ENCODE peak calls at places on chromosomes 16 and 17, in nine cellular contexts. One of them, this sample, is unnamed.
A peak's percentile ranks its signal among the peaks of the same experiment; 100 is the strongest.

GRCh38 chr16:17160285-17160854 is 310.4 kb downstream of the XYLT1 start:
- DNase-seq in esophagus squamous epithelium: no peak
- DNase-seq in omental fat pad: no peak
- DNase-seq in fibroblast of the aortic adventitia: no peak
- DNase-seq in mesothelial cell of epicardium: no peak
- DNase-seq in WTC11: no peak
- DNase-seq in type B pancreatic cell: no peak
- DNase-seq in BJ: no peak
- DNase-seq in tibial nerve: no peak
- DNase-seq in this sample: no peak

GRCh38 chr17:81206166-81206565 is 16.6 kb downstream of the CEP131 start:
- DNase-seq in type B pancreatic cell: no peak
- DNase-seq in WTC11: no peak
- DNase-seq in esophagus squamous epithelium: no peak
- DNase-seq in tibial nerve: no peak
- DNase-seq in omental fat pad: no peak
- DNase-seq in fibroblast of the aortic adventitia: no peak
- DNase-seq in BJ: no peak
- DNase-seq in mesothelial cell of epicardium: no peak
- DNase-seq in this sample: no peak

GRCh38 chr16:30741461-30741914 is 6.7 kb upstream of the PHKG2 start:
- DNase-seq in omental fat pad: no peak
- DNase-seq in BJ: peak; percentile 38
- DNase-seq in WTC11: no peak
- DNase-seq in type B pancreatic cell: no peak
- DNase-seq in mesothelial cell of epicardium: no peak
- DNase-seq in fibroblast of the aortic adventitia: peak; percentile 83
- DNase-seq in tibial nerve: no peak
- DNase-seq in esophagus squamous epithelium: no peak
- DNase-seq in this sample: no peak

GRCh38 chr17:43952724-43953666 is 745 bp downstream of the PYY start:
- DNase-seq in fibroblast of the aortic adventitia: no peak
- DNase-seq in esophagus squamous epithelium: no peak
- DNase-seq in WTC11: peak; percentile 87
- DNase-seq in tibial nerve: no peak
- DNase-seq in type B pancreatic cell: no peak
- DNase-seq in omental fat pad: no peak
- DNase-seq in BJ: no peak
- DNase-seq in mesothelial cell of epicardium: no peak
- DNase-seq in this sample: no peak

GRCh38 chr17:64499805-64500486 is 3.1 kb upstream of the POLG2 start:
- DNase-seq in BJ: no peak
- DNase-seq in mesothelial cell of epicardium: no peak
- DNase-seq in type B pancreatic cell: no peak
- DNase-seq in WTC11: no peak
- DNase-seq in omental fat pad: no peak
- DNase-seq in esophagus squamous epithelium: no peak
- DNase-seq in fibroblast of the aortic adventitia: no peak
- DNase-seq in tibial nerve: no peak
- DNase-seq in this sample: no peak

GRCh38 chr16:65572156-65572555 is 450.3 kb upstream of the CDH11 start:
- DNase-seq in tibial nerve: no peak
- DNase-seq in esophagus squamous epithelium: no peak
- DNase-seq in omental fat pad: no peak
- DNase-seq in mesothelial cell of epicardium: no peak
- DNase-seq in type B pancreatic cell: no peak
- DNase-seq in WTC11: no peak
- DNase-seq in fibroblast of the aortic adventitia: peak; percentile 77
- DNase-seq in BJ: peak; percentile 77
- DNase-seq in this sample: no peak

GRCh38 chr17:77324227-77324626 is 183.5 kb downstream of the SEC14L1 start:
- DNase-seq in mesothelial cell of epicardium: no peak
- DNase-seq in esophagus squamous epithelium: no peak
- DNase-seq in fibroblast of the aortic adventitia: no peak
- DNase-seq in type B pancreatic cell: peak; percentile 56
- DNase-seq in WTC11: peak; percentile 6
- DNase-seq in tibial nerve: peak; percentile 6
- DNase-seq in BJ: no peak
- DNase-seq in omental fat pad: peak; percentile 9
- DNase-seq in this sample: no peak

GRCh38 chr17:65055280-65055707 is 1.2 kb downstream of the GNA13 start:
- DNase-seq in esophagus squamous epithelium: no peak
- DNase-seq in tibial nerve: no peak
- DNase-seq in omental fat pad: no peak
- DNase-seq in mesothelial cell of epicardium: no peak
- DNase-seq in BJ: no peak
- DNase-seq in WTC11: no peak
- DNase-seq in type B pancreatic cell: no peak
- DNase-seq in fibroblast of the aortic adventitia: no peak
- DNase-seq in this sample: no peak

GRCh38 chr16:50547340-50547865 is 793 bp upstream of the NKD1 start:
- DNase-seq in type B pancreatic cell: no peak
- DNase-seq in esophagus squamous epithelium: no peak
- DNase-seq in mesothelial cell of epicardium: no peak
- DNase-seq in omental fat pad: no peak
- DNase-seq in fibroblast of the aortic adventitia: no peak
- DNase-seq in WTC11: peak; percentile 62
- DNase-seq in BJ: no peak
- DNase-seq in tibial nerve: no peak
- DNase-seq in this sample: peak; percentile 64

GRCh38 chr16:82082543-82083244 is 47.6 kb downstream of the HSD17B2 start:
- DNase-seq in omental fat pad: no peak
- DNase-seq in BJ: no peak
- DNase-seq in tibial nerve: no peak
- DNase-seq in type B pancreatic cell: no peak
- DNase-seq in mesothelial cell of epicardium: no peak
- DNase-seq in esophagus squamous epithelium: no peak
- DNase-seq in WTC11: no peak
- DNase-seq in fibroblast of the aortic adventitia: peak; percentile 15
- DNase-seq in this sample: no peak

GRCh38 chr17:81234940-81235821 is 3.7 kb downstream of the TEPSIN start:
- DNase-seq in BJ: no peak
- DNase-seq in omental fat pad: no peak
- DNase-seq in mesothelial cell of epicardium: no peak
- DNase-seq in tibial nerve: no peak
- DNase-seq in fibroblast of the aortic adventitia: no peak
- DNase-seq in type B pancreatic cell: no peak
- DNase-seq in WTC11: no peak
- DNase-seq in esophagus squamous epithelium: no peak
- DNase-seq in this sample: no peak

GRCh38 chr17:67050476-67051154 is 6.3 kb downstream of the CACNG1 start:
- DNase-seq in mesothelial cell of epicardium: no peak
- DNase-seq in type B pancreatic cell: no peak
- DNase-seq in tibial nerve: no peak
- DNase-seq in BJ: no peak
- DNase-seq in esophagus squamous epithelium: no peak
- DNase-seq in omental fat pad: no peak
- DNase-seq in WTC11: no peak
- DNase-seq in fibroblast of the aortic adventitia: no peak
- DNase-seq in this sample: no peak

GRCh38 chr16:73794936-73795335 is 501.7 kb upstream of the PSMD7 start:
- DNase-seq in WTC11: no peak
- DNase-seq in mesothelial cell of epicardium: no peak
- DNase-seq in fibroblast of the aortic adventitia: no peak
- DNase-seq in tibial nerve: no peak
- DNase-seq in omental fat pad: no peak
- DNase-seq in BJ: no peak
- DNase-seq in esophagus squamous epithelium: no peak
- DNase-seq in type B pancreatic cell: no peak
- DNase-seq in this sample: no peak

GRCh38 chr17:48995332-48995870 is 1.8 kb upstream of the IGF2BP1 start:
- DNase-seq in omental fat pad: no peak
- DNase-seq in fibroblast of the aortic adventitia: no peak
- DNase-seq in WTC11: peak; percentile 67
- DNase-seq in tibial nerve: no peak
- DNase-seq in BJ: no peak
- DNase-seq in mesothelial cell of epicardium: no peak
- DNase-seq in esophagus squamous epithelium: no peak
- DNase-seq in type B pancreatic cell: no peak
- DNase-seq in this sample: no peak

GRCh38 chr17:20094777-20095176 is 85.6 kb downstream of the SPECC1 start:
- DNase-seq in tibial nerve: no peak
- DNase-seq in WTC11: no peak
- DNase-seq in BJ: no peak
- DNase-seq in type B pancreatic cell: no peak
- DNase-seq in esophagus squamous epithelium: no peak
- DNase-seq in omental fat pad: no peak
- DNase-seq in mesothelial cell of epicardium: no peak
- DNase-seq in fibroblast of the aortic adventitia: no peak
- DNase-seq in this sample: no peak

GRCh38 chr17:4740584-4740983 is 856 bp upstream of the CXCL16 start:
- DNase-seq in omental fat pad: no peak
- DNase-seq in esophagus squamous epithelium: no peak
- DNase-seq in type B pancreatic cell: no peak
- DNase-seq in BJ: no peak
- DNase-seq in mesothelial cell of epicardium: no peak
- DNase-seq in WTC11: no peak
- DNase-seq in fibroblast of the aortic adventitia: no peak
- DNase-seq in tibial nerve: no peak
- DNase-seq in this sample: no peak

GRCh38 chr16:56589141-56590039 is at the start of gene MT3:
- DNase-seq in WTC11: peak; percentile 66
- DNase-seq in omental fat pad: no peak
- DNase-seq in fibroblast of the aortic adventitia: no peak
- DNase-seq in type B pancreatic cell: no peak
- DNase-seq in BJ: no peak
- DNase-seq in mesothelial cell of epicardium: no peak
- DNase-seq in esophagus squamous epithelium: no peak
- DNase-seq in tibial nerve: no peak
- DNase-seq in this sample: no peak

GRCh38 chr17:2337152-2337810 is at the start of gene SGSM2:
- DNase-seq in tibial nerve: no peak
- DNase-seq in mesothelial cell of epicardium: peak; percentile 65
- DNase-seq in esophagus squamous epithelium: no peak
- DNase-seq in BJ: no peak
- DNase-seq in fibroblast of the aortic adventitia: peak; percentile 16
- DNase-seq in type B pancreatic cell: no peak
- DNase-seq in omental fat pad: no peak
- DNase-seq in WTC11: peak; percentile 49
- DNase-seq in this sample: peak; percentile 60

GRCh38 chr16:22358000-22358399 is 16.4 kb downstream of the CDR2 start:
- DNase-seq in type B pancreatic cell: no peak
- DNase-seq in BJ: no peak
- DNase-seq in WTC11: no peak
- DNase-seq in tibial nerve: no peak
- DNase-seq in fibroblast of the aortic adventitia: no peak
- DNase-seq in mesothelial cell of epicardium: no peak
- DNase-seq in omental fat pad: no peak
- DNase-seq in esophagus squamous epithelium: no peak
- DNase-seq in this sample: no peak

DNA sequence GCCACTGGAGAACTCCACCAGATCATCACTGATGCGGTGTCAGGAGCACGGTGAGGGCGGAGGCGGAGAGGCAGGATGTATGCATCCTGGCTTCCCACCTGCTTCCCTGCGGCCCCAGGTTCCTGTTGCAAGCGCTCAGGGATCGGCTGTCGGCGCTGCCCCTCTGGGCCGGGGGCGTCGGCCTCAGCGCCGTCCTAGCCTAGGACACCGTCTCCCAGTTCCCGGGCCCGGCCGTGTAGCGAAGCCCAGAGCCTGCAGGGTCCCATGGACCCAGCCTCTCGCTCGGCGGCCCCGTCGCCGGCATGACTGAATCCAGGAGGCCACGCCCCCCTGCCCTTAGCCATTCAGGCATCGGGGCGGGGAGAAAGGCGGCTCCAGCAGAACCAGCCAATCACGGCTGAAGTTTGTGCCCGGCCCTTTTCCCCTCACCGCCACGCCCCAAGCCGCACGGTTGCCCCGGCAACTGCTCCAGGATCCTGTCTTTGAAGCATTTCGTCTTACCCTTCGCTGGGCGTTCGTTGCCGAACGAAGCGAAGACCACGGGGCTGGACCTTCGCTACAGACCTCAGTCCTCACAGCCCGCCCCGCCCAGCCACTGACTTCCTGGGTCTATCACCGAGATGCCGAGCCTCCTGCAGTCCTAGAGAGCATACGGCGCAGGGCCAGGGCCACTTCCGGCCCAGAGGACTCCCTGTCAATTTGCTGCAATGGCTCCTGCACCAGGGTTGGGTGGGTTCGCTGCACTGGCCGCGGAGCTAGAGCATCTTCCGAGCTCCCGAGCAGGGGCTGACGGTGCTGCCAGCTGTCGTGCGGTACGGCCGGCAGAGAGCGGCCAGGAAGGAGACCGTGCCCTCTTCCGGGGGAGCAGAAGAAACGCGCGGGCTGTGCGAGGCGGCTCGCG is 10.6 kb upstream of the ZNF213 start:
- DNase-seq in WTC11: peak; percentile 99
- DNase-seq in tibial nerve: peak; percentile 96
- DNase-seq in BJ: peak; percentile 61
- DNase-seq in type B pancreatic cell: peak; percentile 96
- DNase-seq in omental fat pad: peak; percentile 98
- DNase-seq in mesothelial cell of epicardium: peak; percentile 98
- DNase-seq in fibroblast of the aortic adventitia: peak; percentile 91
- DNase-seq in esophagus squamous epithelium: peak; percentile 67
- DNase-seq in this sample: peak; percentile 96
- TF ChIP-seq CTCF in WTC11: no peak
- TF ChIP-seq CTCF in tibial nerve: no peak
- TF ChIP-seq CTCF in BJ: peak; percentile 51
- TF ChIP-seq CTCF in type B pancreatic cell: peak; percentile 24
- TF ChIP-seq CTCF in omental fat pad: no peak
- TF ChIP-seq CTCF in mesothelial cell of epicardium: no peak
- TF ChIP-seq CTCF in fibroblast of the aortic adventitia: peak; percentile 46
- TF ChIP-seq CTCF in esophagus squamous epithelium: peak; percentile 35
- TF ChIP-seq CTCF in this sample: no peak

GRCh38 chr16:85917012-85917411 is 18.1 kb downstream of the IRF8 start:
- DNase-seq in mesothelial cell of epicardium: no peak
- DNase-seq in BJ: no peak
- DNase-seq in esophagus squamous epithelium: no peak
- DNase-seq in type B pancreatic cell: no peak
- DNase-seq in omental fat pad: no peak
- DNase-seq in WTC11: peak; percentile 38
- DNase-seq in fibroblast of the aortic adventitia: no peak
- DNase-seq in tibial nerve: no peak
- DNase-seq in this sample: no peak
- TF ChIP-seq CTCF in mesothelial cell of epicardium: no peak
- TF ChIP-seq CTCF in BJ: no peak
- TF ChIP-seq CTCF in esophagus squamous epithelium: no peak
- TF ChIP-seq CTCF in type B pancreatic cell: peak; percentile 54
- TF ChIP-seq CTCF in omental fat pad: no peak
- TF ChIP-seq CTCF in WTC11: peak; percentile 67
- TF ChIP-seq CTCF in fibroblast of the aortic adventitia: no peak
- TF ChIP-seq CTCF in tibial nerve: no peak
- TF ChIP-seq CTCF in this sample: no peak

GRCh38 chr16:85347213-85347591 is 234.9 kb upstream of the CIBAR2 start:
- DNase-seq in fibroblast of the aortic adventitia: no peak
- DNase-seq in esophagus squamous epithelium: no peak
- DNase-seq in mesothelial cell of epicardium: no peak
- DNase-seq in WTC11: peak; percentile 77
- DNase-seq in BJ: no peak
- DNase-seq in type B pancreatic cell: no peak
- DNase-seq in tibial nerve: no peak
- DNase-seq in omental fat pad: no peak
- DNase-seq in this sample: no peak
- TF ChIP-seq CTCF in fibroblast of the aortic adventitia: peak; percentile 55
- TF ChIP-seq CTCF in esophagus squamous epithelium: peak; percentile 40
- TF ChIP-seq CTCF in mesothelial cell of epicardium: peak; percentile 41
- TF ChIP-seq CTCF in WTC11: peak; percentile 63
- TF ChIP-seq CTCF in BJ: peak; percentile 29
- TF ChIP-seq CTCF in type B pancreatic cell: peak; percentile 50
- TF ChIP-seq CTCF in tibial nerve: no peak
- TF ChIP-seq CTCF in omental fat pad: no peak
- TF ChIP-seq CTCF in this sample: no peak

GRCh38 chr17:17837380-17837821 is 615 bp upstream of the SREBF1 start:
- DNase-seq in tibial nerve: peak; percentile 67
- DNase-seq in type B pancreatic cell: no peak
- DNase-seq in BJ: peak; percentile 54
- DNase-seq in omental fat pad: no peak
- DNase-seq in mesothelial cell of epicardium: no peak
- DNase-seq in esophagus squamous epithelium: no peak
- DNase-seq in WTC11: no peak
- DNase-seq in fibroblast of the aortic adventitia: peak; percentile 90
- DNase-seq in this sample: no peak
- TF ChIP-seq CTCF in tibial nerve: no peak
- TF ChIP-seq CTCF in type B pancreatic cell: no peak
- TF ChIP-seq CTCF in BJ: no peak
- TF ChIP-seq CTCF in omental fat pad: no peak
- TF ChIP-seq CTCF in mesothelial cell of epicardium: no peak
- TF ChIP-seq CTCF in esophagus squamous epithelium: no peak
- TF ChIP-seq CTCF in WTC11: no peak
- TF ChIP-seq CTCF in fibroblast of the aortic adventitia: no peak
- TF ChIP-seq CTCF in this sample: no peak

This sample was measured in natural killer cell.